ENCODE peak calls at places on chromosomes 13 and 19, in eight cellular contexts. S is suprapubic skin, Q is GM23338, W is prostate gland, E is K562, G is sigmoid colon, V is stomach, X is transverse colon. H is an unnamed sample.

GRCh38 chr19:45159971-45160324 is 834 bp downstream of the NKPD1 start:
- DNase-seq in S (no peak), Q (no peak), W (no peak), E (no peak), G (no peak), V (no peak), X (no peak), H (no peak)

GRCh38 chr19:2477732-2478191 is 1.8 kb downstream of the GADD45B start:
- DNase-seq in S (no peak), Q (no peak), W (peak), E (no peak), G (peak), V (no peak), X (peak), H (no peak)

GRCh38 chr13:37163626-37164365 is 58.3 kb upstream of the CSNK1A1L start:
- DNase-seq in S (no peak), Q (no peak), W (no peak), E (no peak), G (no peak), V (no peak), X (no peak), H (no peak)

GRCh38 chr13:84362777-84363176 is 480.5 kb upstream of the SLITRK1 start:
- DNase-seq in S (no peak), Q (peak), W (no peak), E (no peak), G (no peak), V (no peak), X (no peak), H (no peak)

GRCh38 chr19:44718441-44719261 is 19.7 kb downstream of the CEACAM16 start:
- DNase-seq in S (no peak), Q (peak), W (no peak), E (no peak), G (peak), V (peak), X (peak), H (peak)

GRCh38 chr13:114045113-114045735 is 71.3 kb upstream of the C13orf46 start:
- DNase-seq in S (no peak), Q (no peak), W (no peak), E (no peak), G (no peak), V (no peak), X (no peak), H (no peak)

GRCh38 chr13:48662226-48662625 is 8.5 kb downstream of the CYSLTR2 start:
- DNase-seq in S (no peak), Q (no peak), W (no peak), E (no peak), G (no peak), V (no peak), X (no peak), H (no peak)

GRCh38 chr13:18944501-18945068 is 237.0 kb downstream of the TUBA3C start:
- DNase-seq in S (peak), Q (no peak), W (no peak), E (no peak), G (no peak), V (no peak), X (no peak), H (no peak)

GRCh38 chr19:58538257-58539168 is 5.4 kb upstream of the TRIM28 start:
- DNase-seq in S (peak), Q (peak), W (no peak), E (no peak), G (peak), V (peak), X (no peak), H (no peak)

GRCh38 chr19:51441410-51442390 is 16.6 kb downstream of the SIGLEC8 start:
- DNase-seq in S (no peak), Q (no peak), W (no peak), E (peak), G (peak), V (peak), X (peak), H (no peak)

GRCh38 chr13:48161530-48162179 is 66.8 kb upstream of the MED4 start:
- DNase-seq in S (peak), Q (no peak), W (no peak), E (no peak), G (peak), V (peak), X (peak), H (peak)

GRCh38 chr19:44774614-44775013 is 3.1 kb upstream of the CBLC start:
- DNase-seq in S (no peak), Q (no peak), W (no peak), E (no peak), G (no peak), V (no peak), X (no peak), H (no peak)

GRCh38 chr13:35765941-35766340 is 289.5 kb upstream of the MAB21L1 start:
- DNase-seq in S (no peak), Q (no peak), W (no peak), E (no peak), G (no peak), V (no peak), X (no peak), H (no peak)

GRCh38 chr13:113110852-113111315 is 5.3 kb downstream of the F7 start:
- DNase-seq in S (peak), Q (no peak), W (no peak), E (no peak), G (peak), V (no peak), X (peak), H (no peak)

GRCh38 chr19:1852294-1852646 is 4.0 kb upstream of the REXO1 start:
- DNase-seq in S (no peak), Q (no peak), W (no peak), E (no peak), G (peak), V (no peak), X (no peak), H (no peak)

GRCh38 chr19:56155124-56155687 is 14.1 kb downstream of the ZNF444 start:
- DNase-seq in S (no peak), Q (peak), W (no peak), E (peak), G (no peak), V (no peak), X (peak), H (no peak)

GRCh38 chr13:102708991-102709390 is 14.1 kb upstream of the METTL21C start:
- DNase-seq in S (no peak), Q (no peak), W (no peak), E (no peak), G (no peak), V (no peak), X (no peak), H (no peak)

GRCh38 chr13:57632276-57633140 is 964 bp downstream of the PCDH17 start:
- DNase-seq in S (no peak), Q (peak), W (no peak), E (no peak), G (peak), V (no peak), X (no peak), H (no peak)

GRCh38 chr19:35115538-35115951 is at the start of gene FXYD3:
- DNase-seq in S (no peak), Q (no peak), W (no peak), E (no peak), G (no peak), V (peak), X (peak), H (no peak)

GRCh38 chr19:1765904-1766799 is 12.8 kb downstream of the ONECUT3 start:
- DNase-seq in S (no peak), Q (peak), W (no peak), E (no peak), G (no peak), V (no peak), X (no peak), H (no peak)

GRCh38 chr19:8363803-8364771 is at the start of gene ANGPTL4:
- DNase-seq in S (peak), Q (peak), W (peak), E (peak), G (peak), V (peak), X (peak), H (no peak)

GRCh38 chr13:109756778-109757177 is 29.6 kb downstream of the IRS2 start:
- DNase-seq in S (no peak), Q (no peak), W (no peak), E (no peak), G (no peak), V (no peak), X (no peak), H (no peak)

GRCh38 chr13:112067121-112067741 is at the start of gene SOX1:
- DNase-seq in S (no peak), Q (peak), W (no peak), E (no peak), G (no peak), V (no peak), X (no peak), H (no peak)

GRCh38 chr13:113020323-113021080 is 51.5 kb downstream of the MCF2L start:
- DNase-seq in S (no peak), Q (no peak), W (no peak), E (no peak), G (no peak), V (no peak), X (no peak), H (no peak)

GRCh38 chr13:84430441-84430840 is 548.2 kb upstream of the SLITRK1 start:
- DNase-seq in S (no peak), Q (no peak), W (no peak), E (no peak), G (no peak), V (no peak), X (no peak), H (no peak)

GRCh38 chr19:41226053-41226873 is 7.2 kb downstream of the AXL start:
- DNase-seq in S (peak), Q (peak), W (peak), E (peak), G (peak), V (peak), X (peak), H (peak)

GRCh38 chr13:87403748-87404432 is 267.3 kb upstream of the SLITRK5 start:
- DNase-seq in S (no peak), Q (no peak), W (no peak), E (no peak), G (no peak), V (no peak), X (no peak), H (no peak)

GRCh38 chr13:98484289-98485219 is 92.4 kb downstream of the STK24 start:
- DNase-seq in S (peak), Q (peak), W (peak), E (peak), G (peak), V (peak), X (peak), H (peak)

GRCh38 chr13:40200273-40200978 is 466.0 kb downstream of the FOXO1 start:
- DNase-seq in S (no peak), Q (no peak), W (no peak), E (no peak), G (no peak), V (no peak), X (no peak), H (no peak)

GRCh38 chr13:40193290-40194203 is 472.9 kb downstream of the FOXO1 start:
- DNase-seq in S (peak), Q (no peak), W (no peak), E (no peak), G (peak), V (no peak), X (no peak), H (no peak)

GRCh38 chr13:40194204-40194806 is 472.1 kb downstream of the FOXO1 start:
- DNase-seq in S (no peak), Q (no peak), W (no peak), E (no peak), G (no peak), V (no peak), X (no peak), H (no peak)

GRCh38 chr13:40197049-40197448 is 469.4 kb downstream of the FOXO1 start:
- DNase-seq in S (no peak), Q (no peak), W (no peak), E (no peak), G (no peak), V (no peak), X (no peak), H (no peak)

DNA sequence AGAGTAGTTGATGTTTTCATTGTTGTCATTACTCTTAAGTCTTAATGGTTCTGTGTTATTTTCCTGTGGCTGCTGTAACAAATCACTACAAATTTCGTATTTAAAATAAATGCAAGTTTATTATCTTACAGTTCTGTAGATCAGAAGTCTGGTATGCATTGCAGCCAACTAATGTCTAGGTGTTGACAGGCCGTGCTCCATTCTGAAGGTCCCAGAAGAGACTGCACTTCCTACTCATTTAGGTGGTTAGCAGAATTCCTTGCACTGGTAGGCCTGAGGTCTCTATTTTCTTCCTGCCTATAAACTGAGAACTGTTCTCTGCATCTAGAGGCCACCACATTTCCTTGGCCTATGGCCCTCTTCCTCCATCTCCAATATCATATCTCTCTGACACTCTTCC is 468.5 kb downstream of the FOXO1 start:
- DNase-seq in S (no peak), Q (no peak), W (no peak), E (no peak), G (no peak), V (no peak), X (no peak), H (no peak)
- TF ChIP-seq CTCF in S (no peak), Q (no peak), W (no peak), E (no peak), G (no peak), V (no peak), X (no peak), H (no peak)

DNA sequence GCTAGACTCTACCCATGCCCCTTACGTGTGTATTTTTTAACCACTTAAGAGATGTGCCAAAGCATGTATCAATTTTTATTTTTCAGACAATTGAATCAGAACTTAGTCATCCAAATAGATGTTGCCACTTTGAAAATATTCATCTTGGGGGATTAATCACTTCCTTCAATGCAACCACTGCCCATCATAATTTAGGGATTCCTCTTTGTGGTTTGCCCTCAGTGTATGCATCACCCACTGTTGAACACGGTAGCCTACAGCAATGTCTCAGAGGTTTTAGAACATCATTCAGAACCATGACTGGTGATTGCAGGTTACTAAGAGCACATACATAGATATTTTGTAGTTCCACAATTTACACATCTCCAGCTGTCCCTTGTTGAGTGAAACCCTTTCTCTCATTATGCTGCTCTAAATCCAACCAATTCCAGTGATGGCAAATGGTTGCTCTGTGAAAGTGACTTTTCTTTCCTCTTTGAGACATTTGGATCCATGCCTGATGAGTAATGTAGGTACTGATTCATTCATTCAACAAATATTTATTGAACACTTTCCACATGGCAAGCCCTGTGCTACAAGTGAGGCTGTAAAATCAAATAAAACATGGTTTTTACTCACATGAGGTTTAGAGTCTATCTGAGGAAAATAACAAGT is 60.6 kb upstream of the SERP2 start:
- DNase-seq in S (no peak), Q (no peak), W (peak), E (no peak), G (no peak), V (no peak), X (no peak), H (no peak)
- H3K27ac ChIP-seq in S (peak), Q (no peak), W (peak), E (no peak), G (peak), V (no peak), X (peak), H (no peak)

DNA sequence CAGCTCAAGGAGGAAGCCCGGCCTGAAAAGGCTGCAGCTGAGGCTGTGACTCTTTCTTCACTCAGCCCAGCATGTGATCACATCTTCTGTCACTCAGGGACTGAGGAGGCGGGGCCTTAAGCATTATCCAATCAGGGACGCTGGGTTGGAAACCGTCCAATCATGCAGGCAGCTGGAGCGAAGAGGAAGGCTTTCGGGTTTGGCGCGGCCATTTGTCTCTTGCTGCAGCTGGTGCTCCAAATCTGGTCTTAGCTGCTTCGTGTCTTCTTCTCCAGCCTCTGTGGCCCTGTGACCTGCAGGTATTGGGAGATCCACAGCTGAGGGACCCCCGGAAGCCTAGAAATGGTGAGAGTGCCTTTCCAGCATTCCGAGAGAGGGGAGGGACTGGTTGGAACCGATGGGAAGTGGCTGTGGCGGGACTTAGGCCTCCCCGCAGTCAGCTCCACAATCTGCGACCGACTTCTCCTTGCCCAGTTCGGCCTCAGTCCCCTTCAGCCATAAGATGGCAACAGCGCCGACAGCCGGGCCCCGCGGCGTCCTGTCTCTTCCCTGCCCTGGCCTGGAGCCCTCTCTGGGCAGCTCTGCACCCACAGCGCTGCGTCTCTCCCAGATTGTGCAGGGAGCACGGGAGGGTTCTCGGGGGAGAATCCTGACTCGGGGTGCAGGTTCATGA is at the start of gene ZNF90:
- DNase-seq in S (peak), Q (peak), W (peak), E (peak), G (peak), V (peak), X (peak), H (peak)
- TF ChIP-seq POLR2AphosphoS5 in S (no peak), Q (peak), W (peak), E (no peak), G (no peak), V (peak), X (peak), H (no peak)

GRCh38 chr19:40191836-40192646 is 815 bp downstream of the MAP3K10 start:
- DNase-seq in S (peak), Q (peak), W (no peak), E (peak), G (peak), V (no peak), X (peak), H (no peak)
- TF ChIP-seq CTCF in S (no peak), Q (peak), W (no peak), E (no peak), G (no peak), V (no peak), X (no peak), H (no peak)

DNA sequence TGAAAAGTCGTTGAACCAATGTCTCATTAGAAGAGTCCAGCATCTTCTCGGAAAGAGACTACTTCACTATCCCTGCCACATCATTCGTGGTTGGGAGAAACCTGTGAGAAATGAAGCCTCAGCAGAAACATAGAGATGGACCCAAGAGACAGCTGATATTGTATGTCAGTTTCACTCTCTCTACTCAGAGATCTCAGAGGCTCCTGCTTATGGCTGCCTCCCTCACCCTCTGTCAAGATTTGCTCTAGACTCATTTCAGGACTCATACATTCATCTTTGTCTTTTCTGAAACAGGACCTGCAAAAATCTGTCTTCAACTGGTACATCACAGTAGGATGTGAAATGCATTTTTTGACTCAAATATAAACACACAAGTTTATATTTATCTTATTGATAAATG is 1833.8 kb upstream of the PCDH20 start:
- DNase-seq in S (no peak), Q (no peak), W (no peak), E (no peak), G (no peak), V (no peak), X (no peak), H (no peak)
- H3K27ac ChIP-seq in S (no peak), Q (no peak), W (no peak), E (no peak), G (no peak), V (no peak), X (no peak), H (no peak)

GRCh38 chr13:33125821-33126570 is 109.8 kb downstream of the KL start:
- DNase-seq in S (peak), Q (peak), W (peak), E (no peak), G (peak), V (no peak), X (no peak), H (no peak)
- TF ChIP-seq POLR2AphosphoS5 in S (peak), Q (no peak), W (peak), E (no peak), G (peak), V (peak), X (peak), H (no peak)